ENCODE peak calls at places on chromosomes 5 and 9, in four cellular contexts. C is K562, H is HepG2, Z is WTC11. S is an unnamed sample.

GRCh38 chr5:160770718-160771117 is 81.3 kb downstream of the ATP10B start:
- DNase-seq in Z (no peak), C (no peak), H (no peak), S (no peak)

GRCh38 chr9:13450723-13451122 is 171.2 kb upstream of the MPDZ start:
- DNase-seq in H (no peak), C (no peak), Z (no peak), S (no peak)

GRCh38 chr5:50352390-50352789 is 88.7 kb downstream of the EMB start:
- DNase-seq in Z (no peak), H (no peak), C (no peak), S (no peak)

GRCh38 chr9:120369608-120370220 is 210.3 kb downstream of the CDK5RAP2 start:
- DNase-seq in Z (no peak), C (no peak), H (no peak), S (no peak)

GRCh38 chr9:76704601-76705204 is 59.5 kb upstream of the PCA3 start:
- DNase-seq in C (peak; percentile 29), Z (no peak), H (peak; percentile 58), S (peak; percentile 63)

GRCh38 chr5:147887026-147887627 is 8.6 kb downstream of the SCGB3A2 start:
- DNase-seq in H (peak; percentile 3), C (no peak), Z (no peak), S (peak; percentile 8)

GRCh38 chr9:125246261-125246667 is 5.1 kb upstream of the HSPA5 start:
- DNase-seq in C (no peak), H (no peak), Z (no peak), S (no peak)

GRCh38 chr9:109945571-109945970 is 165.6 kb downstream of the PALM2AKAP2 start:
- DNase-seq in H (no peak), Z (no peak), C (no peak), S (no peak)

GRCh38 chr9:107467416-107467815 is 22.2 kb downstream of the KLF4 start:
- DNase-seq in Z (no peak), H (no peak), C (no peak), S (no peak)

GRCh38 chr5:395921-396714 is 46.9 kb upstream of the EXOC3 start:
- DNase-seq in H (no peak), Z (no peak), C (no peak), S (no peak)

GRCh38 chr9:37283730-37284235 is 138.7 kb upstream of the GRHPR start:
- DNase-seq in Z (no peak), C (no peak), H (peak; percentile 4), S (no peak)

GRCh38 chr5:135944564-135944963 is 10.2 kb downstream of the LECT2 start:
- DNase-seq in Z (no peak), H (no peak), C (no peak), S (no peak)

GRCh38 chr9:132887181-132888120 is 8.8 kb downstream of the SPACA9 start:
- DNase-seq in C (no peak), H (no peak), Z (no peak), S (no peak)

GRCh38 chr5:97412959-97413358 is 229.9 kb upstream of the RIOK2 start:
- DNase-seq in H (no peak), Z (no peak), C (no peak), S (no peak)

GRCh38 chr9:97468658-97469448 is 32.6 kb upstream of the TMOD1 start:
- DNase-seq in C (peak; percentile 88), Z (peak; percentile 77), H (peak; percentile 67), S (peak; percentile 81)

GRCh38 chr5:6772886-6773285 is 59.7 kb downstream of the TENT4A start:
- DNase-seq in Z (no peak), H (no peak), C (no peak), S (no peak)

GRCh38 chr5:78649816-78650561 is 1.4 kb upstream of the LHFPL2 start:
- DNase-seq in H (peak; percentile 44), C (no peak), Z (peak; percentile 50), S (no peak)

GRCh38 chr5:37696190-37697021 is 143.4 kb downstream of the GDNF start:
- DNase-seq in Z (no peak), H (peak; percentile 52), C (no peak), S (no peak)

GRCh38 chr5:1185038-1185651 is 16.2 kb upstream of the SLC6A19 start:
- DNase-seq in Z (no peak), C (no peak), H (no peak), S (no peak)

GRCh38 chr5:138762110-138762509 is 8.9 kb downstream of the CTNNA1 start:
- DNase-seq in H (no peak), Z (no peak), C (no peak), S (no peak)

GRCh38 chr5:67530609-67531255 is 334.1 kb upstream of the CD180 start:
- DNase-seq in H (no peak), Z (no peak), C (no peak), S (no peak)

GRCh38 chr5:120236360-120236759 is 227.7 kb upstream of the PRR16 start:
- DNase-seq in Z (no peak), C (no peak), H (no peak), S (no peak)

GRCh38 chr9:31065691-31066090 is 1318.8 kb upstream of the ACO1 start:
- DNase-seq in H (no peak), C (no peak), Z (no peak), S (no peak)

GRCh38 chr9:36074870-36075532 is 38.3 kb downstream of the RECK start:
- DNase-seq in Z (no peak), C (no peak), H (peak; percentile 17), S (no peak)

GRCh38 chr5:140038373-140038957 is 4.6 kb downstream of the NRG2 start:
- DNase-seq in H (no peak), C (no peak), Z (no peak), S (no peak)

GRCh38 chr9:129685220-129685932 is 19.9 kb downstream of the PRRX2 start:
- DNase-seq in C (no peak), H (no peak), Z (no peak), S (no peak)

GRCh38 chr5:16082053-16082452 is 97.5 kb downstream of the MARCHF11 start:
- DNase-seq in Z (no peak), C (no peak), H (no peak), S (no peak)

GRCh38 chr9:75176037-75176436 is 87.7 kb downstream of the OSTF1 start:
- DNase-seq in H (no peak), C (no peak), Z (no peak), S (no peak)

GRCh38 chr5:57225553-57225952 is 51.7 kb downstream of the GPBP1 start:
- DNase-seq in Z (no peak), H (no peak), C (no peak), S (no peak)

GRCh38 chr5:59174248-59174844 is 591.5 kb downstream of the RAB3C start:
- DNase-seq in C (peak; percentile 20), H (peak; percentile 63), Z (no peak), S (peak; percentile 56)

GRCh38 chr5:36958612-36959011 is 82.0 kb downstream of the NIPBL start:
- DNase-seq in Z (no peak), C (no peak), H (no peak), S (no peak)

GRCh38 chr9:34957492-34958410 is at the start of gene PHF24:
- DNase-seq in Z (peak; percentile 37), H (no peak), C (peak; percentile 13), S (peak; percentile 59)

GRCh38 chr9:122562134-122562760 is 9.3 kb downstream of the OR1N2 start:
- DNase-seq in C (no peak), Z (peak; percentile 33), H (no peak), S (no peak)

DNA sequence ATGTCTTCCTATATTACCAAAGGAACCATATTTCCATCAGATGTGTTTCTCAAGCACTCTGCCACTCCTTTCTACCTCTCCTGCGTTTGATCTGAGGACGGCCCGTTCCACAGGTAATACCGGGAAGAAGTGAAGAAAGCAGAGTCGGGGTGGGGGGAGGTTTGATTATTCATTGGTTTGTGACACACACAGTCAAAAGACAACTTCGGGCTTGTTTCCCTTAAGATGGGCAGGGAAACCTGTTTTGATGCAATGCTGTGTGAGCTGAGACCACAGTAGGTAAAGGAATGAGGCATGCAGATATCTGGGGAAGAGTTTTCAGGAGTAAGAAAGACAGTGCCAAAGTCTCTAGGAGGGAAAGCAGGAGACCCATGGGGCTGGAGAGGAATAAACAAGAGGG is 54.0 kb downstream of the BOD1 start:
- DNase-seq in H (no peak), Z (no peak), C (no peak), S (no peak)
- TF ChIP-seq ELF4 in H (no peak), Z (no peak), C (no peak), S (no peak)

GRCh38 chr5:119036101-119036762 is 34.7 kb upstream of the DMXL1 start:
- DNase-seq in Z (no peak), C (peak; percentile 25), H (no peak), S (no peak)
- TF ChIP-seq SP1 in Z (no peak), C (no peak), H (no peak), S (no peak)

GRCh38 chr5:107253246-107253645 is 417.5 kb downstream of the EFNA5 start:
- DNase-seq in H (no peak), C (no peak), Z (no peak), S (no peak)
- TF ChIP-seq ELF4 in H (no peak), C (no peak), Z (no peak), S (no peak)

GRCh38 chr5:146165469-146165868 is 17.0 kb downstream of the LARS1 start:
- DNase-seq in Z (no peak), H (no peak), C (no peak), S (no peak)
- TF ChIP-seq SP1 in Z (no peak), H (no peak), C (no peak), S (no peak)

DNA sequence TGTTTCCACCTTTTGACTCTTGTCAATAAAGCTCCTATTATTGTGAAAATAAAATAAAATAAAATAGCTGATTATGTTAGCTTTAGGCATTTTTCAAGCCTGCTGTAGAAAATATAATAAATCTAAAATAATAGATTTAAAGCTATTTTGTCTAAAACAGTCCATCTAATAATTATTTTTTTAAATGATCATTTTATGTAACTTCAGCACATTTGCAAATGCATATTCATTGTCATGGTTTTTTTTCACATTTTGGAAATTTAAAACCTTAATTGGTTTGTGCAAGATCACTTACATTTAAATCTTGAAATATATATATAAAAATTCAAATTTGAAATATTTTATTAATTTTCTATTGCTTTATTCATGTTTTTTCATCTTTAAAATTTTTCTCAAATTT is 159.8 kb downstream of the ADGRV1 start:
- DNase-seq in Z (no peak), C (no peak), H (no peak), S (no peak)
- TF ChIP-seq ELF4 in Z (no peak), C (no peak), H (no peak), S (no peak)

GRCh38 chr9:126276056-126276728 is 50.4 kb upstream of the MVB12B start:
- DNase-seq in Z (no peak), H (no peak), C (no peak), S (no peak)

GRCh38 chr9:126275386-126276001 is 51.1 kb upstream of the MVB12B start:
- DNase-seq in Z (no peak), H (no peak), C (no peak), S (no peak)
- TF ChIP-seq SP1 in Z (no peak), H (no peak), C (no peak), S (no peak)

GRCh38 chr9:26954050-26954508 is 2.1 kb upstream of the IFT74 start:
- DNase-seq in H (no peak), Z (no peak), C (no peak), S (no peak)
- TF ChIP-seq ELF4 in H (no peak), Z (no peak), C (no peak), S (no peak)